ENCODE peak calls at places on chromosomes 7 and 10, in four cellular contexts. One of them, this sample, is unnamed.

GRCh38 chr7:17299477-17299991 is 1.1 kb downstream of the AHR start:
- DNase-seq in occipital lobe: no peak
- DNase-seq in NCI-H1436: no peak
- DNase-seq in activated CD4-positive, alpha-beta T cell treated with anti-CD3 and anti-CD28 coated beads for 24 hours: no peak
- DNase-seq in this sample: no peak

GRCh38 chr10:47090903-47091302 is 179.7 kb downstream of the PTPN20 start:
- DNase-seq in occipital lobe: no peak
- DNase-seq in NCI-H1436: no peak
- DNase-seq in activated CD4-positive, alpha-beta T cell treated with anti-CD3 and anti-CD28 coated beads for 24 hours: no peak
- DNase-seq in this sample: no peak

GRCh38 chr10:79401015-79401921 is 44.2 kb downstream of the ZCCHC24 start:
- DNase-seq in occipital lobe: no peak
- DNase-seq in NCI-H1436: no peak
- DNase-seq in activated CD4-positive, alpha-beta T cell treated with anti-CD3 and anti-CD28 coated beads for 24 hours: no peak
- DNase-seq in this sample: no peak

GRCh38 chr7:151518105-151518780 is 1.5 kb downstream of the RHEB start:
- DNase-seq in occipital lobe: no peak
- DNase-seq in NCI-H1436: no peak
- DNase-seq in activated CD4-positive, alpha-beta T cell treated with anti-CD3 and anti-CD28 coated beads for 24 hours: peak
- DNase-seq in this sample: peak

GRCh38 chr10:23110722-23111660 is 15.6 kb downstream of the MSRB2 start:
- DNase-seq in occipital lobe: no peak
- DNase-seq in NCI-H1436: no peak
- DNase-seq in activated CD4-positive, alpha-beta T cell treated with anti-CD3 and anti-CD28 coated beads for 24 hours: no peak
- DNase-seq in this sample: no peak

GRCh38 chr7:115941703-115942268 is 88.8 kb downstream of the TFEC start:
- DNase-seq in occipital lobe: no peak
- DNase-seq in NCI-H1436: no peak
- DNase-seq in activated CD4-positive, alpha-beta T cell treated with anti-CD3 and anti-CD28 coated beads for 24 hours: no peak
- DNase-seq in this sample: no peak

GRCh38 chr10:17181751-17182150 is 19.7 kb downstream of the TRDMT1 start:
- DNase-seq in occipital lobe: no peak
- DNase-seq in NCI-H1436: no peak
- DNase-seq in activated CD4-positive, alpha-beta T cell treated with anti-CD3 and anti-CD28 coated beads for 24 hours: no peak
- DNase-seq in this sample: no peak

GRCh38 chr10:88157981-88158465 is 294.6 kb downstream of the PTEN start:
- DNase-seq in occipital lobe: no peak
- DNase-seq in NCI-H1436: no peak
- DNase-seq in activated CD4-positive, alpha-beta T cell treated with anti-CD3 and anti-CD28 coated beads for 24 hours: no peak
- DNase-seq in this sample: no peak

GRCh38 chr7:152076324-152076821 is 50.9 kb downstream of the GALNT11 start:
- DNase-seq in occipital lobe: no peak
- DNase-seq in NCI-H1436: no peak
- DNase-seq in activated CD4-positive, alpha-beta T cell treated with anti-CD3 and anti-CD28 coated beads for 24 hours: no peak
- DNase-seq in this sample: no peak

GRCh38 chr7:611281-611810 is 91.7 kb upstream of the PDGFA start:
- DNase-seq in occipital lobe: no peak
- DNase-seq in NCI-H1436: no peak
- DNase-seq in activated CD4-positive, alpha-beta T cell treated with anti-CD3 and anti-CD28 coated beads for 24 hours: no peak
- DNase-seq in this sample: no peak

GRCh38 chr10:11608159-11608966 is 3.1 kb downstream of the USP6NL start:
- DNase-seq in occipital lobe: no peak
- DNase-seq in NCI-H1436: no peak
- DNase-seq in activated CD4-positive, alpha-beta T cell treated with anti-CD3 and anti-CD28 coated beads for 24 hours: no peak
- DNase-seq in this sample: no peak

GRCh38 chr10:111297351-111297848 is 220.6 kb downstream of the ADRA2A start:
- DNase-seq in occipital lobe: no peak
- DNase-seq in NCI-H1436: no peak
- DNase-seq in activated CD4-positive, alpha-beta T cell treated with anti-CD3 and anti-CD28 coated beads for 24 hours: no peak
- DNase-seq in this sample: no peak

GRCh38 chr7:26267631-26268166 is 24.0 kb upstream of the SNX10 start:
- DNase-seq in occipital lobe: no peak
- DNase-seq in NCI-H1436: no peak
- DNase-seq in activated CD4-positive, alpha-beta T cell treated with anti-CD3 and anti-CD28 coated beads for 24 hours: no peak
- DNase-seq in this sample: no peak

This sample was measured in right atrium auricular region.